ENCODE peak calls at places on chromosomes 5 and 9, in five cellular contexts. S is mesenchymal stem cell, E is endothelial cell of umbilical vein, B is MM.1S, J is neural progenitor cell. U is an unnamed sample.
A peak's percentile ranks its signal among the peaks of the same experiment; 100 is the strongest.

GRCh38 chr5:462051-462481 is 19.1 kb downstream of the EXOC3 start:
- DNase-seq in E (no peak), J (no peak), S (no peak), B (no peak), U (no peak)

GRCh38 chr9:124010303-124010664 is 1.3 kb upstream of the LHX2 start:
- DNase-seq in E (no peak), S (no peak), J (peak; percentile 16), B (no peak), U (no peak)

GRCh38 chr9:124257070-124257864 is 482 bp upstream of the NEK6 start:
- DNase-seq in E (peak; percentile 13), B (no peak), S (peak; percentile 62), J (peak; percentile 33), U (peak; percentile 50)

GRCh38 chr5:173764321-173765029 is 123.7 kb upstream of the CPEB4 start:
- DNase-seq in S (peak; percentile 97), J (peak; percentile 32), E (peak; percentile 92), B (no peak), U (peak; percentile 34)

GRCh38 chr5:127858116-127858784 is 155.1 kb downstream of the CCDC192 start:
- DNase-seq in B (no peak), E (peak; percentile 89), S (peak; percentile 74), J (no peak), U (no peak)

GRCh38 chr9:2116073-2116472 is 100.9 kb downstream of the SMARCA2 start:
- DNase-seq in S (peak; percentile 11), E (peak; percentile 17), B (no peak), J (peak; percentile 57), U (peak; percentile 84)

GRCh38 chr9:104970588-104970987 is 42.6 kb upstream of the ABCA1 start:
- DNase-seq in E (no peak), J (no peak), B (no peak), S (peak; percentile 26), U (no peak)

GRCh38 chr9:124477211-124478013 is 27.2 kb downstream of the ADGRD2 start:
- DNase-seq in B (no peak), E (no peak), S (no peak), J (peak; percentile 82), U (peak; percentile 64)

GRCh38 chr5:96870094-96871021 is 5.9 kb upstream of the ERAP2 start:
- DNase-seq in J (no peak), E (no peak), B (peak; percentile 35), S (no peak), U (no peak)

GRCh38 chr5:107430077-107430625 is 240.6 kb downstream of the EFNA5 start:
- DNase-seq in S (peak; percentile 26), J (no peak), B (no peak), E (peak; percentile 35), U (no peak)

GRCh38 chr5:107436276-107436675 is 234.5 kb downstream of the EFNA5 start:
- DNase-seq in E (no peak), S (no peak), B (no peak), J (no peak), U (no peak)

GRCh38 chr5:107428303-107428761 is 242.4 kb downstream of the EFNA5 start:
- DNase-seq in E (no peak), J (no peak), S (no peak), B (no peak), U (no peak)

GRCh38 chr5:107431536-107431935 is 239.2 kb downstream of the EFNA5 start:
- DNase-seq in E (no peak), S (no peak), J (no peak), B (no peak), U (no peak)

DNA sequence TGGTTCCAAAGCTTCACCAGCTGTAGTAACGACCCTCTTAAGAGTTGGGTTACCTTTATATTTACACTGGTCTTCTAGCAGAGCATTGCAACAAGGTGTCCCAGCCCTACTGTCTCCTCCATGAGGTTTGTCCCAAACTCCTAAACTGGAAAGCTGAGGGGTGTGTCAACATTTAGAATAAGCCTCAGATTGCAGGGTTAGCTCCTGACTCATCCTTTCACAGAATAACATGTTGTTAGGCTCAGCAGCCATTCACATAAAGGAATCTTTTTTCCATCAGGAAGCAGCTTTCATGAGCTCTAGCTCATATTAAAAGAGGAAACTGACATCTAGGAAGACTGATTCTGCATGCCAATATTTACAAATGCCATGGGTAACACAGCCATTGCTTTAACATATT is 238.7 kb downstream of the EFNA5 start:
- DNase-seq in S (peak; percentile 37), E (peak; percentile 91), J (no peak), B (no peak), U (no peak)
- H3K4me3 ChIP-seq in S (peak overlapping the region; percentile 60), E (no peak overlapping the region), J (no peak overlapping the region), B (no peak overlapping the region), U (no peak overlapping the region)

DNA sequence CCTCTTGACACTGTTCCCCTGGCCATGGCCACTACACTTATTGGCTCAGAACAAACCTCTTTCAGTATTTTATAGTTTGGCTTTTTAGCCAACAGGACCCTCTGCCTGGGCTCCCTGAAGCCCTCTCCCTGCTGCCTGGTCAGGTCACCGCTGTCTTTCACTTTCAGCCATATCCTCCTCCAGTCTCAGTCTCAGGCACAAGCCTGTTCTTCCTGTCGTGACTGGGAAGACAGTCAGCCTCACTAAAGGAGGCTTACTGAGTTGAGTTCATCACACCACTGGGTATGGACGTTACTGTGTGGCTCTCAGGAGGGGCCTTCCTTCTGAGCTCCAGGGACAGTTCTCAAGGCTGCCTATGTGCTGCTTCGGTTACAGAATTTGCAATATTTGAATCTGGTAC is 2.0 kb downstream of the QSOX2 start:
- DNase-seq in S (no peak), E (no peak), B (peak; percentile 21), J (no peak), U (no peak)
- H3K4me1 ChIP-seq in S (peaks cover 11% of the 10 kb centered on the region), E (peaks cover 9% of the 10 kb centered on the region), B (peaks cover 37% of the 10 kb centered on the region), J (peaks cover 26% of the 10 kb centered on the region), U (peaks cover 21% of the 10 kb centered on the region)

GRCh38 chr9:28971881-28972280 is 1398.6 kb upstream of the C9orf72 start:
- DNase-seq in E (no peak), J (no peak), B (no peak), S (no peak), U (no peak)
- H2AFZ ChIP-seq in E (no peak overlapping the region), J (no peak overlapping the region), B (no peak overlapping the region), S (no peak overlapping the region), U (no peak overlapping the region)

GRCh38 chr9:110031511-110032173 is 176.3 kb downstream of the C9orf152 start:
- DNase-seq in S (peak; percentile 78), E (peak; percentile 82), B (no peak), J (no peak), U (no peak)
- H3K4me3 ChIP-seq in S (peak overlapping the region; percentile 4), E (no peak overlapping the region), B (no peak overlapping the region), J (no peak overlapping the region), U (no peak overlapping the region)

GRCh38 chr9:35521708-35522107 is 31.8 kb downstream of the RUSC2 start:
- DNase-seq in E (no peak), S (peak; percentile 47), J (no peak), B (no peak), U (no peak)
- H3K4me1 ChIP-seq in E (peaks cover 55% of the 10 kb centered on the region), S (peaks cover 24% of the 10 kb centered on the region), J (peaks cover 28% of the 10 kb centered on the region), B (no peaks in the 10 kb centered on the region), U (peaks cover 34% of the 10 kb centered on the region)